ENCODE peak calls at places on chromosome 17, in seven cellular contexts. Y, Z, A, B, M, W and H are unnamed samples.

GRCh38 chr17:77184474-77184873 is 43.7 kb downstream of the SEC14L1 start:
- DNase-seq in Z (no peak), B (no peak), Y (no peak), A (peak), M (no peak), W (no peak), H (peak)

GRCh38 chr17:1256699-1257098 is 13.5 kb upstream of the BHLHA9 start:
- DNase-seq in A (no peak), W (no peak), Y (no peak), B (no peak), Z (no peak), M (no peak), H (no peak)

GRCh38 chr17:17907469-17907868 is 64.7 kb downstream of the TOM1L2 start:
- DNase-seq in A (no peak), Y (no peak), Z (no peak), M (no peak), W (no peak), B (no peak), H (no peak)

GRCh38 chr17:63113167-63113566 is 147.1 kb downstream of the TANC2 start:
- DNase-seq in A (peak), M (no peak), Y (no peak), W (no peak), Z (no peak), B (no peak), H (peak)

GRCh38 chr17:7015587-7016020 is 3.2 kb downstream of the RNASEK start:
- DNase-seq in Z (no peak), B (no peak), M (peak), A (no peak), Y (no peak), W (peak), H (no peak)

GRCh38 chr17:66351053-66351452 is 48.6 kb downstream of the PRKCA start:
- DNase-seq in Z (no peak), Y (no peak), A (no peak), M (no peak), W (peak), B (no peak), H (no peak)

GRCh38 chr17:30920282-30920681 is 1.5 kb upstream of the ADAP2 start:
- DNase-seq in Z (no peak), A (peak), B (no peak), W (no peak), M (no peak), Y (no peak), H (no peak)

GRCh38 chr17:75610103-75610984 is 22.7 kb downstream of the MYO15B start:
- DNase-seq in Y (no peak), B (no peak), A (no peak), Z (no peak), W (no peak), M (no peak), H (no peak)

GRCh38 chr17:7818746-7819645 is 15.0 kb upstream of the KDM6B start:
- DNase-seq in B (no peak), M (no peak), Z (no peak), Y (no peak), A (peak), W (no peak), H (no peak)

GRCh38 chr17:80109713-80110446 is 8.5 kb downstream of the GAA start:
- DNase-seq in Z (no peak), Y (no peak), A (no peak), B (no peak), M (no peak), W (peak), H (peak)

GRCh38 chr17:67443931-67444597 is 67.0 kb downstream of the PITPNC1 start:
- DNase-seq in M (no peak), B (no peak), Z (no peak), W (peak), A (peak), Y (no peak), H (no peak)

GRCh38 chr17:32445976-32446375 is 1.7 kb downstream of the PSMD11 start:
- DNase-seq in Y (no peak), B (no peak), W (peak), A (peak), M (no peak), Z (no peak), H (no peak)

GRCh38 chr17:13003454-13003851 is 14.4 kb downstream of the ELAC2 start:
- DNase-seq in Z (no peak), W (no peak), A (no peak), B (no peak), Y (no peak), M (no peak), H (no peak)

GRCh38 chr17:16930571-16931317 is 41.2 kb downstream of the TNFRSF13B start:
- DNase-seq in B (no peak), Y (no peak), W (no peak), M (no peak), Z (no peak), A (no peak), H (no peak)

GRCh38 chr17:78357177-78357586 is 2.7 kb downstream of the SOCS3 start:
- DNase-seq in A (peak), M (no peak), Z (no peak), B (no peak), W (peak), Y (no peak), H (peak)

GRCh38 chr17:43591750-43592562 is 45.8 kb upstream of the ETV4 start:
- DNase-seq in Y (no peak), Z (no peak), B (no peak), W (peak), M (no peak), A (peak), H (peak)

GRCh38 chr17:20085283-20085875 is 76.2 kb downstream of the SPECC1 start:
- DNase-seq in Y (no peak), W (no peak), M (no peak), A (no peak), B (no peak), Z (no peak), H (no peak)

GRCh38 chr17:80475949-80476876 is at the start of gene NPTX1:
- DNase-seq in B (no peak), W (no peak), Y (no peak), A (peak), Z (no peak), M (no peak), H (no peak)

GRCh38 chr17:45293413-45294211 is 23.2 kb downstream of the MAP3K14 start:
- DNase-seq in W (peak), M (no peak), Z (no peak), Y (no peak), A (peak), B (no peak), H (peak)

GRCh38 chr17:30244853-30245385 is 9.4 kb upstream of the SLC6A4 start:
- DNase-seq in A (peak), Y (no peak), B (no peak), M (no peak), W (peak), Z (no peak), H (no peak)

GRCh38 chr17:15379659-15380058 is 38.3 kb upstream of the TEKT3 start:
- DNase-seq in Y (no peak), M (no peak), B (no peak), W (no peak), A (no peak), Z (no peak), H (no peak)